ENCODE peak calls at places on chromosomes 5 and 9, in five cellular contexts. One of them, this sample, is unnamed.

GRCh38 chr5:119330367-119331183 is 25.2 kb upstream of the TNFAIP8 start:
- DNase-seq in adrenal gland: no peak
- DNase-seq in AG04450: no peak
- DNase-seq in Calu3: no peak
- DNase-seq in fibroblast of mammary gland: peak
- DNase-seq in this sample: no peak

GRCh38 chr9:70081120-70081495 is 37.5 kb downstream of the MAMDC2 start:
- DNase-seq in adrenal gland: no peak
- DNase-seq in AG04450: no peak
- DNase-seq in Calu3: no peak
- DNase-seq in fibroblast of mammary gland: peak
- DNase-seq in this sample: peak

GRCh38 chr5:19256036-19256435 is 732.0 kb downstream of the CDH18 start:
- DNase-seq in adrenal gland: no peak
- DNase-seq in AG04450: no peak
- DNase-seq in Calu3: no peak
- DNase-seq in fibroblast of mammary gland: no peak
- DNase-seq in this sample: no peak

GRCh38 chr5:159324097-159324760 is 6.1 kb downstream of the IL12B start:
- DNase-seq in adrenal gland: no peak
- DNase-seq in AG04450: peak
- DNase-seq in Calu3: no peak
- DNase-seq in fibroblast of mammary gland: peak
- DNase-seq in this sample: peak

GRCh38 chr5:97071101-97071500 is 71.3 kb downstream of the LIX1 start:
- DNase-seq in adrenal gland: peak
- DNase-seq in AG04450: peak
- DNase-seq in Calu3: no peak
- DNase-seq in fibroblast of mammary gland: peak
- DNase-seq in this sample: peak

GRCh38 chr5:180133060-180133459 is 61.5 kb upstream of the RNF130 start:
- DNase-seq in adrenal gland: no peak
- DNase-seq in AG04450: no peak
- DNase-seq in Calu3: no peak
- DNase-seq in fibroblast of mammary gland: no peak
- DNase-seq in this sample: no peak

GRCh38 chr9:20292002-20292401 is 330.3 kb downstream of the MLLT3 start:
- DNase-seq in adrenal gland: no peak
- DNase-seq in AG04450: no peak
- DNase-seq in Calu3: no peak
- DNase-seq in fibroblast of mammary gland: peak
- DNase-seq in this sample: no peak

GRCh38 chr5:33679791-33680190 is 212.0 kb downstream of the ADAMTS12 start:
- DNase-seq in adrenal gland: no peak
- DNase-seq in AG04450: no peak
- DNase-seq in Calu3: no peak
- DNase-seq in fibroblast of mammary gland: peak
- DNase-seq in this sample: peak

GRCh38 chr9:124621371-124622328 is 114.5 kb upstream of the NR5A1 start:
- DNase-seq in adrenal gland: no peak
- DNase-seq in AG04450: no peak
- DNase-seq in Calu3: peak
- DNase-seq in fibroblast of mammary gland: peak
- DNase-seq in this sample: no peak

GRCh38 chr5:146753618-146754123 is 124.9 kb downstream of the PPP2R2B start:
- DNase-seq in adrenal gland: no peak
- DNase-seq in AG04450: no peak
- DNase-seq in Calu3: no peak
- DNase-seq in fibroblast of mammary gland: no peak
- DNase-seq in this sample: no peak

GRCh38 chr5:124812771-124813358 is 66.4 kb upstream of the ZNF608 start:
- DNase-seq in adrenal gland: no peak
- DNase-seq in AG04450: no peak
- DNase-seq in Calu3: peak
- DNase-seq in fibroblast of mammary gland: no peak
- DNase-seq in this sample: no peak

GRCh38 chr5:9626955-9627354 is 3.2 kb downstream of the TAS2R1 start:
- DNase-seq in adrenal gland: no peak
- DNase-seq in AG04450: no peak
- DNase-seq in Calu3: no peak
- DNase-seq in fibroblast of mammary gland: no peak
- DNase-seq in this sample: no peak

GRCh38 chr9:135711411-135711810 is 9.4 kb downstream of the KCNT1 start:
- DNase-seq in adrenal gland: no peak
- DNase-seq in AG04450: no peak
- DNase-seq in Calu3: no peak
- DNase-seq in fibroblast of mammary gland: no peak
- DNase-seq in this sample: no peak

GRCh38 chr9:92650839-92651621 is 18.9 kb downstream of the IPPK start:
- DNase-seq in adrenal gland: peak
- DNase-seq in AG04450: no peak
- DNase-seq in Calu3: no peak
- DNase-seq in fibroblast of mammary gland: peak
- DNase-seq in this sample: peak

GRCh38 chr5:12623408-12623807 is 719.2 kb upstream of the CTNND2 start:
- DNase-seq in adrenal gland: no peak
- DNase-seq in AG04450: no peak
- DNase-seq in Calu3: no peak
- DNase-seq in fibroblast of mammary gland: no peak
- DNase-seq in this sample: no peak

GRCh38 chr5:14156611-14157493 is 13.7 kb downstream of the TRIO start:
- DNase-seq in adrenal gland: no peak
- DNase-seq in AG04450: peak
- DNase-seq in Calu3: peak
- DNase-seq in fibroblast of mammary gland: peak
- DNase-seq in this sample: peak

GRCh38 chr9:115456515-115456914 is 338.6 kb upstream of the TNC start:
- DNase-seq in adrenal gland: no peak
- DNase-seq in AG04450: peak
- DNase-seq in Calu3: no peak
- DNase-seq in fibroblast of mammary gland: peak
- DNase-seq in this sample: no peak

GRCh38 chr9:110076894-110077725 is 130.8 kb downstream of the C9orf152 start:
- DNase-seq in adrenal gland: no peak
- DNase-seq in AG04450: no peak
- DNase-seq in Calu3: no peak
- DNase-seq in fibroblast of mammary gland: peak
- DNase-seq in this sample: peak

GRCh38 chr9:137620581-137620980 is 1.8 kb downstream of the EHMT1 start:
- DNase-seq in adrenal gland: no peak
- DNase-seq in AG04450: no peak
- DNase-seq in Calu3: no peak
- DNase-seq in fibroblast of mammary gland: no peak
- DNase-seq in this sample: no peak

GRCh38 chr9:137618105-137619067 is at the start of gene EHMT1:
- DNase-seq in adrenal gland: peak
- DNase-seq in AG04450: peak
- DNase-seq in Calu3: peak
- DNase-seq in fibroblast of mammary gland: peak
- DNase-seq in this sample: peak

GRCh38 chr9:137619240-137620090 is 660 bp downstream of the EHMT1 start:
- DNase-seq in adrenal gland: peak
- DNase-seq in AG04450: no peak
- DNase-seq in Calu3: no peak
- DNase-seq in fibroblast of mammary gland: peak
- DNase-seq in this sample: peak

GRCh38 chr9:137626448-137626847 is 7.6 kb downstream of the EHMT1 start:
- DNase-seq in adrenal gland: no peak
- DNase-seq in AG04450: no peak
- DNase-seq in Calu3: no peak
- DNase-seq in fibroblast of mammary gland: no peak
- DNase-seq in this sample: no peak

DNA sequence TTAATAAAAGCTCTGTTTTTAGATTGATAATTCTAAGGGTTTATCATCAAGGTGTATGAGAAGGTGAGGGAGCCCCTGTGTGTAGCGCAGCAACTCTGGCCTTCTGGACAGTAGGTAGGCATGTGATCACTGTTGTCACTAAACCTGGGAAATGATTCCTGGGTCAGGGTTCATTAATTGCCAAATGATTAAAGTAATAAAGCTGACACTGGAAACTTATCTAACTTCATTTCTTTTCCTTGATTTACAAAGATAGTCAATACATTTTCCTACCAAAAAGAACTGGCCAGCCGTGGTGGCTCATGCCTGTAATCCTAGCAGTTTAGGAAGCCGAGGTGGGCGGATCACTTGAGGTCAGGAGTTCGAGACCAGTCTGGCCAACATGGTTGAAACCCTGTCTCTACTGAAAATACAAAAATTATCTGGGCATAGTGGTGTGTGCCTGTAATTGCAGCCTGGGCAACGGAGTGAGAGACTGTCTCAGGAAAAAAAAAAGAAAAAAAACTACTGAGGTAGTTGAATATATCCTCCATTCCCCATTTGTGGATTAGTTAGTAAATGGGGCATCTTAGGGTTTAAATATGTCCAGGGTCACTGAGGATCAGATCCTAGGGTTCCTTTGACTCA is 2.4 kb downstream of the EHMT1 start:
- DNase-seq in adrenal gland: no peak
- DNase-seq in AG04450: no peak
- DNase-seq in Calu3: no peak
- DNase-seq in fibroblast of mammary gland: peak
- DNase-seq in this sample: peak
- TF ChIP-seq CTCF in adrenal gland: peak
- TF ChIP-seq CTCF in AG04450: peak
- TF ChIP-seq CTCF in Calu3: no peak
- TF ChIP-seq CTCF in fibroblast of mammary gland: peak
- TF ChIP-seq CTCF in this sample: peak

GRCh38 chr9:134112561-134112960 is 23.3 kb upstream of the WDR5 start:
- DNase-seq in adrenal gland: no peak
- DNase-seq in AG04450: no peak
- DNase-seq in Calu3: no peak
- DNase-seq in fibroblast of mammary gland: no peak
- DNase-seq in this sample: no peak
- TF ChIP-seq CTCF in adrenal gland: no peak
- TF ChIP-seq CTCF in AG04450: no peak
- TF ChIP-seq CTCF in Calu3: no peak
- TF ChIP-seq CTCF in fibroblast of mammary gland: no peak
- TF ChIP-seq CTCF in this sample: no peak

DNA sequence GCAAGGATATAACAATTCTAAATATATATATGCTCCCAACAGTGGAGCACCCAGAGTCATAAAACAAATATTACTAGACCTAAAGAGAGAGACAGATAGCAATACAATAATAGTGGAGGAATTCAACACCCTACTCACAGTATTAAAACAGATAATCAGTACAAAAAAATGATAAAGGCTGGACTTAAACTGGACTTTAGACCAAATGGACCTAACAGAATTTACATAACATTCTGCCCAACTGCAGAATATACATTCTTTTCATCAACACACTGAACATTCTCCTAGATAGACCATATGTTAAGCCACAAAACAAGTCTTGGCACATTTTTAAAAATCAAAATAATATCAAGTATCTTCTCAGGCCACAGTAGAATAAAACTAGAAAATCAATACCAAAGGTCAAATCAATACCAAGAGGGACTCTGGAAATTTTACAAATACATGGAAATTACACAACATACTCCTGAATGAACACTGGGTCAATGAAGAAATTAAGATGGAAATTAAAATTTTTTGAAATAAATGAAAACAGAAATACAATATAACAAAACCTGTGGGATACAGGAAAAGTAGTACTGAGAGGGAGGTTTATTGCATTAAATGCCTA is 100.8 kb downstream of the FBXL17 start:
- DNase-seq in adrenal gland: no peak
- DNase-seq in AG04450: no peak
- DNase-seq in Calu3: no peak
- DNase-seq in fibroblast of mammary gland: no peak
- DNase-seq in this sample: no peak
- TF ChIP-seq CTCF in adrenal gland: no peak
- TF ChIP-seq CTCF in AG04450: no peak
- TF ChIP-seq CTCF in Calu3: no peak
- TF ChIP-seq CTCF in fibroblast of mammary gland: no peak
- TF ChIP-seq CTCF in this sample: no peak

GRCh38 chr9:134664446-134664845 is 22.8 kb downstream of the COL5A1 start:
- DNase-seq in adrenal gland: no peak
- DNase-seq in AG04450: no peak
- DNase-seq in Calu3: no peak
- DNase-seq in fibroblast of mammary gland: no peak
- DNase-seq in this sample: no peak

GRCh38 chr9:134663084-134663483 is 21.5 kb downstream of the COL5A1 start:
- DNase-seq in adrenal gland: no peak
- DNase-seq in AG04450: no peak
- DNase-seq in Calu3: no peak
- DNase-seq in fibroblast of mammary gland: no peak
- DNase-seq in this sample: no peak

GRCh38 chr9:134661791-134662142 is 20.2 kb downstream of the COL5A1 start:
- DNase-seq in adrenal gland: no peak
- DNase-seq in AG04450: peak
- DNase-seq in Calu3: no peak
- DNase-seq in fibroblast of mammary gland: peak
- DNase-seq in this sample: peak

GRCh38 chr9:134662143-134662876 is 20.7 kb downstream of the COL5A1 start:
- DNase-seq in adrenal gland: peak
- DNase-seq in AG04450: peak
- DNase-seq in Calu3: no peak
- DNase-seq in fibroblast of mammary gland: peak
- DNase-seq in this sample: peak

DNA sequence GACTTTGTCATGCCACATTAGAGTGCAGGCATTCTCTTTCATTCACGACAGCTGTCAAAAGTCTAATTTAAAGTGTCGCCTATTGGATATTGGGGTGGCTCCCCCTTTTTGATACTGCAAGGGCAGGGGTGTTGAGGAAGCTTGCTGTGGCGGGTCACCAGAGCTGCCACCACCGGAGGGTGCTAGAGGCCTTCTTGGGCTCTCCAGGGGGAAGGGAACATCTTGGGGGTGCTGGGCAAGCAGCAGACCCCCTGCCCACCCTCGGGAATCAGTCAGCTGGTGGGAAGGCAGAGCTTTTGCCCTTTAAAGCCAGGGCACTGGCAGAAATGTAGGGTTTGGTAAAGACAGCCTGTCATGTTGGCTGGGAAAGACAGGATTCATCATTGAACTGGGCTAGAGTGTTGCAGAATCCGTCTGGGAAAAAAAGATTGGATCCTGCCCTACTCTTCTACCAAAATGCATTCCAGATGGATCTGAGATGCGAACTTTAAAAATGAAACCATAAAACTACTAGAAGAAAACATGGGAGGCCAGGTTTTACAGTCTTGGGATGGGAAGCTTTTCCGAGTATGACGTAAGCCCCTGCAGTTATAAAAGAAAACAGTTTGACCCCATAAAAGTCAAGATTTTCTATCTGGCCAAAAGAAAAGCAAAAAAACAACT is 22.3 kb downstream of the COL5A1 start:
- DNase-seq in adrenal gland: no peak
- DNase-seq in AG04450: no peak
- DNase-seq in Calu3: no peak
- DNase-seq in fibroblast of mammary gland: peak
- DNase-seq in this sample: peak
- TF ChIP-seq CTCF in adrenal gland: no peak
- TF ChIP-seq CTCF in AG04450: peak
- TF ChIP-seq CTCF in Calu3: no peak
- TF ChIP-seq CTCF in fibroblast of mammary gland: peak
- TF ChIP-seq CTCF in this sample: peak

GRCh38 chr5:178839319-178839704 is 20.4 kb upstream of the ZNF354B start:
- DNase-seq in adrenal gland: peak
- DNase-seq in AG04450: no peak
- DNase-seq in Calu3: peak
- DNase-seq in fibroblast of mammary gland: peak
- DNase-seq in this sample: no peak
- TF ChIP-seq CTCF in adrenal gland: peak
- TF ChIP-seq CTCF in AG04450: no peak
- TF ChIP-seq CTCF in Calu3: no peak
- TF ChIP-seq CTCF in fibroblast of mammary gland: peak
- TF ChIP-seq CTCF in this sample: no peak

This sample was measured in foreskin fibroblast.